ENCODE peak calls at places on chromosomes 3 and 15, in seven cellular contexts. S is right atrium auricular region, A is astrocyte, Y is mucosa of descending colon, B is HAP-1, C is astrocyte of the spinal cord, E is fibroblast of pulmonary artery. N is an unnamed sample.

GRCh38 chr3:111691293-111691909 is 96.3 kb upstream of the ZBED2 start:
- DNase-seq in S (no peak), A (peak; percentile 39), Y (no peak), B (no peak), C (peak; percentile 60), E (peak; percentile 78), N (no peak)

GRCh38 chr3:17733270-17733669 is 9.2 kb downstream of the TBC1D5 start:
- DNase-seq in S (no peak), A (no peak), Y (no peak), B (no peak), C (no peak), E (no peak), N (no peak)

GRCh38 chr15:87639305-87640011 is 617.1 kb downstream of the NTRK3 start:
- DNase-seq in S (no peak), A (peak; percentile 26), Y (no peak), B (no peak), C (peak; percentile 14), E (peak; percentile 19), N (no peak)

GRCh38 chr3:141371882-141372281 is 3.6 kb downstream of the ZBTB38 start:
- DNase-seq in S (no peak), A (no peak), Y (no peak), B (no peak), C (no peak), E (no peak), N (no peak)

GRCh38 chr3:43879166-43879565 is 188.4 kb downstream of the ABHD5 start:
- DNase-seq in S (no peak), A (no peak), Y (no peak), B (peak; percentile 20), C (no peak), E (peak; percentile 19), N (peak; percentile 48)

GRCh38 chr3:45601156-45601555 is 6.6 kb downstream of the LIMD1 start:
- DNase-seq in S (no peak), A (no peak), Y (no peak), B (no peak), C (no peak), E (no peak), N (no peak)

GRCh38 chr3:65503776-65504175 is 534.9 kb downstream of the MAGI1 start:
- DNase-seq in S (no peak), A (no peak), Y (no peak), B (no peak), C (no peak), E (no peak), N (no peak)

GRCh38 chr3:60081381-60082095 is 1031.7 kb upstream of the CFAP20DC start:
- DNase-seq in S (no peak), A (no peak), Y (no peak), B (no peak), C (no peak), E (no peak), N (no peak)

GRCh38 chr15:52217186-52217585 is 26.0 kb upstream of the GNB5 start:
- DNase-seq in S (no peak), A (no peak), Y (no peak), B (peak; percentile 64), C (no peak), E (no peak), N (no peak)

GRCh38 chr15:41838400-41838897 is at the start of gene PLA2G4B:
- DNase-seq in S (no peak), A (no peak), Y (peak; percentile 84), B (no peak), C (no peak), E (no peak), N (no peak)

GRCh38 chr3:159586587-159587202 is 401.9 kb upstream of the IL12A start:
- DNase-seq in S (no peak), A (peak; percentile 36), Y (no peak), B (peak; percentile 62), C (peak; percentile 57), E (peak; percentile 69), N (peak; percentile 45)

GRCh38 chr3:189459231-189459630 is 172.0 kb upstream of the TP63 start:
- DNase-seq in S (no peak), A (no peak), Y (no peak), B (no peak), C (no peak), E (no peak), N (no peak)

GRCh38 chr15:63338170-63338569 is 43.5 kb downstream of the CA12 start:
- DNase-seq in S (no peak), A (peak; percentile 84), Y (no peak), B (no peak), C (peak; percentile 87), E (peak; percentile 22), N (no peak)

GRCh38 chr3:8458711-8459110 is 42.9 kb upstream of the LMCD1 start:
- DNase-seq in S (peak; percentile 86), A (peak; percentile 99), Y (no peak), B (no peak), C (peak; percentile 90), E (peak; percentile 51), N (no peak)

GRCh38 chr3:159726231-159726964 is 262.2 kb upstream of the IL12A start:
- DNase-seq in S (no peak), A (peak; percentile 74), Y (no peak), B (no peak), C (peak; percentile 54), E (peak; percentile 4), N (no peak)

GRCh38 chr15:84666373-84666772 is 8.4 kb upstream of the NMB start:
- DNase-seq in S (no peak), A (no peak), Y (no peak), B (no peak), C (no peak), E (peak; percentile 50), N (no peak)

GRCh38 chr3:105458518-105459215 is 92.0 kb downstream of the ALCAM start:
- DNase-seq in S (no peak), A (peak; percentile 88), Y (no peak), B (no peak), C (peak; percentile 45), E (peak; percentile 65), N (no peak)

GRCh38 chr15:65796610-65797012 is 4.5 kb upstream of the DENND4A start:
- DNase-seq in S (no peak), A (peak; percentile 65), Y (no peak), B (no peak), C (peak; percentile 62), E (peak; percentile 82), N (no peak)

GRCh38 chr3:161508852-161509477 is 12.4 kb downstream of the OTOL1 start:
- DNase-seq in S (no peak), A (no peak), Y (no peak), B (no peak), C (peak; percentile 13), E (peak; percentile 12), N (no peak)

GRCh38 chr3:123759311-123759710 is 124.8 kb downstream of the MYLK start:
- DNase-seq in S (no peak), A (peak; percentile 50), Y (no peak), B (no peak), C (no peak), E (no peak), N (no peak)

GRCh38 chr3:99753268-99753975 is 64.2 kb upstream of the CMSS1 start:
- DNase-seq in S (no peak), A (peak; percentile 74), Y (no peak), B (peak; percentile 48), C (peak; percentile 85), E (peak; percentile 93), N (peak; percentile 50)

GRCh38 chr3:125187599-125187910 is 25.0 kb downstream of the SLC12A8 start:
- DNase-seq in S (no peak), A (no peak), Y (no peak), B (no peak), C (no peak), E (no peak), N (no peak)

GRCh38 chr3:124530916-124531315 is 199.3 kb upstream of the UMPS start:
- DNase-seq in S (no peak), A (no peak), Y (no peak), B (no peak), C (no peak), E (no peak), N (no peak)

GRCh38 chr15:51750942-51751686 is at the start of gene TMOD2:
- DNase-seq in S (no peak), A (no peak), Y (peak; percentile 70), B (peak; percentile 66), C (peak; percentile 24), E (peak; percentile 31), N (peak; percentile 43)

GRCh38 chr3:32969656-32970055 is 18.2 kb downstream of the CCR4 start:
- DNase-seq in S (no peak), A (no peak), Y (no peak), B (no peak), C (peak; percentile 15), E (no peak), N (no peak)

GRCh38 chr15:30958219-30958618 is 33.2 kb downstream of the MTMR10 start:
- DNase-seq in S (no peak), A (no peak), Y (no peak), B (no peak), C (no peak), E (no peak), N (no peak)

GRCh38 chr15:86892774-86893449 is 813.2 kb downstream of the AGBL1 start:
- DNase-seq in S (no peak), A (peak; percentile 96), Y (no peak), B (no peak), C (peak; percentile 80), E (no peak), N (no peak)

GRCh38 chr3:160950954-160951353 is 154.2 kb downstream of the B3GALNT1 start:
- DNase-seq in S (no peak), A (no peak), Y (no peak), B (no peak), C (no peak), E (no peak), N (no peak)

GRCh38 chr15:95017950-95018349 is 786.6 kb downstream of the MCTP2 start:
- DNase-seq in S (peak; percentile 73), A (no peak), Y (peak; percentile 39), B (no peak), C (no peak), E (peak; percentile 62), N (no peak)

DNA sequence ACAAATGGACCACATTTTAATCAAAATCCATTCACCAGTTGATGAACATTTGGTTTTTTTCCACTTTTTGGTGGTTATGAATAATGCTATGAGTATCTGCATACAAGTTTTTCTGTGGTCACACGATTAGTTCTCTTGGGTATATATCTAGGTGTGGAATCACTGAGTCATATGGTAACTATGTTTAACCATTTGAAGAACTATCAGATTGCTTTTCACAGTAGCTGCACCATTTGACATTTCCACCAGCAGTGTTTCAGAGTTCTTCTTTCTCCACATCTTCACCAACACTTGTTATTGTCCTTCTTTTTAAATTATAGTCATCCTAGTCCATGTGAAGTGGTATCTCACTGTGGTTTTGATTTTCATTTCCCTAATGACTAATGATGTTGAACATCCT is 33.3 kb upstream of the ATG7 start:
- DNase-seq in S (no peak), A (peak; percentile 99), Y (no peak), B (no peak), C (peak; percentile 95), E (peak; percentile 84), N (no peak)
- H3K4me3 ChIP-seq in S (no peak overlapping the region), A (no peak overlapping the region), Y (no peak overlapping the region), B (no peak overlapping the region), C (no peak overlapping the region), E (no peak overlapping the region), N (no peak overlapping the region)

GRCh38 chr3:10140996-10141546 is 507 bp upstream of the VHL start:
- DNase-seq in S (no peak), A (no peak), Y (no peak), B (no peak), C (no peak), E (no peak), N (no peak)
- H3K4me3 ChIP-seq in S (peak overlapping the region; percentile 81), A (no peak overlapping the region), Y (no peak overlapping the region), B (no peak overlapping the region), C (peak overlapping the region; percentile 76), E (peak overlapping the region; percentile 81), N (no peak overlapping the region)

GRCh38 chr3:73503781-73504180 is 121.0 kb downstream of the PDZRN3 start:
- DNase-seq in S (no peak), A (no peak), Y (no peak), B (no peak), C (no peak), E (no peak), N (no peak)
- H3K4me3 ChIP-seq in S (no peak overlapping the region), A (peak overlapping the region; percentile 4), Y (no peak overlapping the region), B (no peak overlapping the region), C (no peak overlapping the region), E (no peak overlapping the region), N (no peak overlapping the region)

GRCh38 chr15:96054029-96054428 is 276.5 kb upstream of the NR2F2 start:
- DNase-seq in S (no peak), A (no peak), Y (no peak), B (no peak), C (no peak), E (no peak), N (no peak)
- H3K4me3 ChIP-seq in S (no peak overlapping the region), A (no peak overlapping the region), Y (no peak overlapping the region), B (no peak overlapping the region), C (no peak overlapping the region), E (no peak overlapping the region), N (no peak overlapping the region)